ENCODE peak calls at places on chromosome 16, in eight cellular contexts. One of them, this sample, is unnamed.

GRCh38 chr16:7513429-7513828 is 180.8 kb downstream of the RBFOX1 start:
- DNase-seq in progenitor cell of endocrine pancreas: no peak
- DNase-seq in lower leg skin: no peak
- DNase-seq in IMR-90: no peak
- DNase-seq in fibroblast of mammary gland: no peak
- DNase-seq in right atrium auricular region: no peak
- DNase-seq in spleen: no peak
- DNase-seq in A673: peak
- DNase-seq in this sample: no peak

GRCh38 chr16:62035115-62036092 is 834 bp downstream of the CDH8 start:
- DNase-seq in fibroblast of mammary gland: no peak
- DNase-seq in A673: peak
- DNase-seq in lower leg skin: no peak
- DNase-seq in spleen: peak
- DNase-seq in right atrium auricular region: no peak
- DNase-seq in progenitor cell of endocrine pancreas: peak
- DNase-seq in IMR-90: no peak
- DNase-seq in this sample: no peak

GRCh38 chr16:24723663-24724062 is 5.8 kb upstream of the TNRC6A start:
- DNase-seq in A673: no peak
- DNase-seq in spleen: no peak
- DNase-seq in progenitor cell of endocrine pancreas: no peak
- DNase-seq in right atrium auricular region: no peak
- DNase-seq in fibroblast of mammary gland: no peak
- DNase-seq in lower leg skin: no peak
- DNase-seq in IMR-90: peak
- DNase-seq in this sample: no peak

GRCh38 chr16:28161626-28162025 is 50.1 kb downstream of the XPO6 start:
- DNase-seq in spleen: no peak
- DNase-seq in IMR-90: no peak
- DNase-seq in lower leg skin: no peak
- DNase-seq in progenitor cell of endocrine pancreas: no peak
- DNase-seq in fibroblast of mammary gland: no peak
- DNase-seq in A673: no peak
- DNase-seq in right atrium auricular region: no peak
- DNase-seq in this sample: no peak

GRCh38 chr16:54533856-54534490 is 247.4 kb upstream of the IRX3 start:
- DNase-seq in right atrium auricular region: no peak
- DNase-seq in fibroblast of mammary gland: no peak
- DNase-seq in lower leg skin: no peak
- DNase-seq in IMR-90: no peak
- DNase-seq in A673: no peak
- DNase-seq in progenitor cell of endocrine pancreas: no peak
- DNase-seq in spleen: no peak
- DNase-seq in this sample: no peak

GRCh38 chr16:83015871-83016270 is 389.1 kb downstream of the CDH13 start:
- DNase-seq in A673: no peak
- DNase-seq in spleen: no peak
- DNase-seq in right atrium auricular region: no peak
- DNase-seq in progenitor cell of endocrine pancreas: no peak
- DNase-seq in lower leg skin: peak
- DNase-seq in IMR-90: no peak
- DNase-seq in fibroblast of mammary gland: no peak
- DNase-seq in this sample: no peak

GRCh38 chr16:87535855-87536794 is 43.3 kb upstream of the ZCCHC14 start:
- DNase-seq in IMR-90: no peak
- DNase-seq in spleen: no peak
- DNase-seq in fibroblast of mammary gland: no peak
- DNase-seq in right atrium auricular region: no peak
- DNase-seq in A673: no peak
- DNase-seq in progenitor cell of endocrine pancreas: no peak
- DNase-seq in lower leg skin: no peak
- DNase-seq in this sample: no peak

GRCh38 chr16:56558024-56558747 is 6.7 kb upstream of the MT4 start:
- DNase-seq in spleen: no peak
- DNase-seq in A673: peak
- DNase-seq in IMR-90: peak
- DNase-seq in fibroblast of mammary gland: peak
- DNase-seq in right atrium auricular region: no peak
- DNase-seq in progenitor cell of endocrine pancreas: no peak
- DNase-seq in lower leg skin: no peak
- DNase-seq in this sample: peak

GRCh38 chr16:20042848-20043247 is 30.8 kb downstream of the GPR139 start:
- DNase-seq in IMR-90: no peak
- DNase-seq in A673: no peak
- DNase-seq in lower leg skin: no peak
- DNase-seq in right atrium auricular region: no peak
- DNase-seq in fibroblast of mammary gland: no peak
- DNase-seq in progenitor cell of endocrine pancreas: no peak
- DNase-seq in spleen: no peak
- DNase-seq in this sample: no peak

GRCh38 chr16:66273644-66274334 is 92.7 kb upstream of the CDH5 start:
- DNase-seq in IMR-90: peak
- DNase-seq in lower leg skin: peak
- DNase-seq in progenitor cell of endocrine pancreas: no peak
- DNase-seq in fibroblast of mammary gland: peak
- DNase-seq in A673: no peak
- DNase-seq in right atrium auricular region: no peak
- DNase-seq in spleen: no peak
- DNase-seq in this sample: peak
- TF ChIP-seq CTCF in IMR-90: peak
- TF ChIP-seq CTCF in lower leg skin: no peak
- TF ChIP-seq CTCF in progenitor cell of endocrine pancreas: no peak
- TF ChIP-seq CTCF in fibroblast of mammary gland: peak
- TF ChIP-seq CTCF in A673: peak
- TF ChIP-seq CTCF in right atrium auricular region: no peak
- TF ChIP-seq CTCF in spleen: no peak
- TF ChIP-seq CTCF in this sample: peak

GRCh38 chr16:12803203-12804093 is at the start of gene CPPED1:
- DNase-seq in spleen: peak
- DNase-seq in right atrium auricular region: peak
- DNase-seq in progenitor cell of endocrine pancreas: peak
- DNase-seq in A673: peak
- DNase-seq in lower leg skin: peak
- DNase-seq in IMR-90: peak
- DNase-seq in fibroblast of mammary gland: peak
- DNase-seq in this sample: peak
- TF ChIP-seq CTCF in spleen: peak
- TF ChIP-seq CTCF in right atrium auricular region: no peak
- TF ChIP-seq CTCF in progenitor cell of endocrine pancreas: no peak
- TF ChIP-seq CTCF in A673: no peak
- TF ChIP-seq CTCF in lower leg skin: no peak
- TF ChIP-seq CTCF in IMR-90: no peak
- TF ChIP-seq CTCF in fibroblast of mammary gland: no peak
- TF ChIP-seq CTCF in this sample: no peak

DNA sequence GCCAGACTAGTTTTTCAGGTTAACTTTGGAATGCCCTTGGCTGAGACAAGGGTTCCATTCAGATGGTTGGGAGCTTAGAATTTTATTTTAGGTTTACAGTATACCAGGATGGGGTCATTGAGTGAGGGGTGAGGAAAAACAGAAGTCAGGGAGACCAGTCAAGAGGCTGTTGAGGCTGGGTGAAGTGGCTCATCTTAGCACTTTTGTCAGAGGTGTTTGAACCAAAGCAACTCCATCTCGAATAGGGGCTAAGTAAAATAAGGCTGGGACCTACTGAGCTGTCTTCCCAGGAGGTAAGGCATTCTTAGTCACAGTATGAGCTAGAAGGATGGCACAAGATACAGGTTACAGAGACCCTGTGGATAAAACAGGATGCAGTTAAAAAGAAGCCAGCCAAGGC is 3.0 kb upstream of the TMEM231 start:
- DNase-seq in spleen: no peak
- DNase-seq in right atrium auricular region: no peak
- DNase-seq in lower leg skin: no peak
- DNase-seq in progenitor cell of endocrine pancreas: no peak
- DNase-seq in A673: no peak
- DNase-seq in IMR-90: no peak
- DNase-seq in fibroblast of mammary gland: no peak
- DNase-seq in this sample: no peak
- TF ChIP-seq CTCF in spleen: no peak
- TF ChIP-seq CTCF in right atrium auricular region: no peak
- TF ChIP-seq CTCF in lower leg skin: no peak
- TF ChIP-seq CTCF in progenitor cell of endocrine pancreas: no peak
- TF ChIP-seq CTCF in A673: no peak
- TF ChIP-seq CTCF in IMR-90: no peak
- TF ChIP-seq CTCF in fibroblast of mammary gland: no peak
- TF ChIP-seq CTCF in this sample: no peak

GRCh38 chr16:50238868-50239301 is 27.5 kb upstream of the ADCY7 start:
- DNase-seq in spleen: no peak
- DNase-seq in IMR-90: no peak
- DNase-seq in fibroblast of mammary gland: no peak
- DNase-seq in A673: no peak
- DNase-seq in right atrium auricular region: no peak
- DNase-seq in lower leg skin: no peak
- DNase-seq in progenitor cell of endocrine pancreas: no peak
- DNase-seq in this sample: no peak
- TF ChIP-seq CTCF in spleen: no peak
- TF ChIP-seq CTCF in IMR-90: no peak
- TF ChIP-seq CTCF in fibroblast of mammary gland: no peak
- TF ChIP-seq CTCF in A673: no peak
- TF ChIP-seq CTCF in right atrium auricular region: no peak
- TF ChIP-seq CTCF in lower leg skin: no peak
- TF ChIP-seq CTCF in progenitor cell of endocrine pancreas: no peak
- TF ChIP-seq CTCF in this sample: no peak

GRCh38 chr16:50669741-50670140 is 11.4 kb downstream of the SNX20 start:
- DNase-seq in progenitor cell of endocrine pancreas: no peak
- DNase-seq in A673: no peak
- DNase-seq in IMR-90: no peak
- DNase-seq in lower leg skin: no peak
- DNase-seq in fibroblast of mammary gland: no peak
- DNase-seq in right atrium auricular region: no peak
- DNase-seq in spleen: peak
- DNase-seq in this sample: no peak

GRCh38 chr16:50666658-50667496 is 14.2 kb downstream of the SNX20 start:
- DNase-seq in fibroblast of mammary gland: no peak
- DNase-seq in right atrium auricular region: no peak
- DNase-seq in A673: no peak
- DNase-seq in spleen: peak
- DNase-seq in progenitor cell of endocrine pancreas: no peak
- DNase-seq in IMR-90: no peak
- DNase-seq in lower leg skin: no peak
- DNase-seq in this sample: no peak

GRCh38 chr16:50665128-50665878 is 15.8 kb downstream of the SNX20 start:
- DNase-seq in spleen: peak
- DNase-seq in IMR-90: peak
- DNase-seq in progenitor cell of endocrine pancreas: peak
- DNase-seq in lower leg skin: peak
- DNase-seq in right atrium auricular region: peak
- DNase-seq in A673: peak
- DNase-seq in fibroblast of mammary gland: peak
- DNase-seq in this sample: peak

GRCh38 chr16:50668368-50669008 is 12.6 kb downstream of the SNX20 start:
- DNase-seq in IMR-90: no peak
- DNase-seq in fibroblast of mammary gland: no peak
- DNase-seq in lower leg skin: no peak
- DNase-seq in progenitor cell of endocrine pancreas: no peak
- DNase-seq in A673: no peak
- DNase-seq in spleen: peak
- DNase-seq in right atrium auricular region: no peak
- DNase-seq in this sample: no peak

GRCh38 chr16:50667497-50668367 is 13.4 kb downstream of the SNX20 start:
- DNase-seq in progenitor cell of endocrine pancreas: no peak
- DNase-seq in IMR-90: no peak
- DNase-seq in A673: no peak
- DNase-seq in spleen: peak
- DNase-seq in right atrium auricular region: no peak
- DNase-seq in fibroblast of mammary gland: no peak
- DNase-seq in lower leg skin: no peak
- DNase-seq in this sample: no peak
- TF ChIP-seq CTCF in progenitor cell of endocrine pancreas: no peak
- TF ChIP-seq CTCF in IMR-90: no peak
- TF ChIP-seq CTCF in A673: no peak
- TF ChIP-seq CTCF in spleen: no peak
- TF ChIP-seq CTCF in right atrium auricular region: no peak
- TF ChIP-seq CTCF in fibroblast of mammary gland: no peak
- TF ChIP-seq CTCF in lower leg skin: no peak
- TF ChIP-seq CTCF in this sample: no peak

GRCh38 chr16:8548166-8548565 is 42.1 kb downstream of the TMEM114 start:
- DNase-seq in right atrium auricular region: no peak
- DNase-seq in spleen: no peak
- DNase-seq in IMR-90: no peak
- DNase-seq in fibroblast of mammary gland: no peak
- DNase-seq in lower leg skin: no peak
- DNase-seq in progenitor cell of endocrine pancreas: no peak
- DNase-seq in A673: no peak
- DNase-seq in this sample: no peak
- TF ChIP-seq CTCF in right atrium auricular region: no peak
- TF ChIP-seq CTCF in spleen: no peak
- TF ChIP-seq CTCF in IMR-90: no peak
- TF ChIP-seq CTCF in fibroblast of mammary gland: no peak
- TF ChIP-seq CTCF in lower leg skin: no peak
- TF ChIP-seq CTCF in progenitor cell of endocrine pancreas: no peak
- TF ChIP-seq CTCF in A673: no peak
- TF ChIP-seq CTCF in this sample: no peak